ENCODE peak calls at places on chromosomes 16 and 17, in four cellular contexts. G is neural progenitor cell, J is right lobe of liver, U is ascending aorta. Q is an unnamed sample.
A peak's percentile ranks its signal among the peaks of the same experiment; 100 is the strongest.

GRCh38 chr17:43014020-43014615 is 7.5 kb downstream of the IFI35 start:
- DNase-seq in J (no peak), U (no peak), G (no peak), Q (no peak)

GRCh38 chr17:17774009-17774881 is 62.5 kb downstream of the SREBF1 start:
- DNase-seq in J (no peak), U (no peak), G (no peak), Q (no peak)

GRCh38 chr17:45430738-45431530 is 1.7 kb downstream of the ARHGAP27 start:
- DNase-seq in U (no peak), G (peak; percentile 48), J (no peak), Q (no peak)

GRCh38 chr16:85616608-85617311 is 3.6 kb downstream of the GSE1 start:
- DNase-seq in J (peak; percentile 58), G (no peak), U (no peak), Q (no peak)

GRCh38 chr17:1730004-1730344 is 5.5 kb downstream of the WDR81 start:
- DNase-seq in G (no peak), U (no peak), J (no peak), Q (no peak)

GRCh38 chr16:11118479-11118878 is 137.5 kb downstream of the SOCS1 start:
- DNase-seq in J (no peak), U (no peak), G (no peak), Q (no peak)

GRCh38 chr17:67824735-67825626 is at the start of gene BPTF:
- DNase-seq in J (peak; percentile 95), U (peak; percentile 46), G (peak; percentile 97), Q (peak; percentile 88)

GRCh38 chr16:53893731-53894435 is 189.9 kb downstream of the FTO start:
- DNase-seq in J (peak; percentile 28), G (no peak), U (no peak), Q (no peak)

GRCh38 chr16:11152677-11153321 is 103.2 kb downstream of the SOCS1 start:
- DNase-seq in J (no peak), G (no peak), U (no peak), Q (no peak)

GRCh38 chr17:57552114-57552601 is 192.9 kb downstream of the CCDC182 start:
- DNase-seq in U (no peak), G (peak; percentile 83), J (no peak), Q (no peak)

GRCh38 chr16:48413291-48413690 is 28.1 kb upstream of the SIAH1 start:
- DNase-seq in G (no peak), U (no peak), J (no peak), Q (no peak)

GRCh38 chr17:36148559-36149295 is 27.7 kb downstream of the TBC1D3B start:
- DNase-seq in J (peak; percentile 72), G (peak; percentile 80), U (no peak), Q (peak; percentile 58)

GRCh38 chr16:29777576-29778360 is at the start of gene ZG16:
- DNase-seq in G (no peak), U (no peak), J (no peak), Q (no peak)

GRCh38 chr17:72342582-72343527 is 222.0 kb downstream of the SOX9 start:
- DNase-seq in J (no peak), G (no peak), U (no peak), Q (peak; percentile 37)

GRCh38 chr17:61235821-61236197 is 163.8 kb upstream of the TBX2 start:
- DNase-seq in G (peak; percentile 10), U (no peak), J (no peak), Q (no peak)

GRCh38 chr17:70190959-70191805 is 21.9 kb downstream of the KCNJ2 start:
- DNase-seq in J (no peak), G (no peak), U (no peak), Q (no peak)

GRCh38 chr16:17512636-17513220 is 42.0 kb upstream of the XYLT1 start:
- DNase-seq in J (no peak), G (no peak), U (no peak), Q (no peak)

DNA sequence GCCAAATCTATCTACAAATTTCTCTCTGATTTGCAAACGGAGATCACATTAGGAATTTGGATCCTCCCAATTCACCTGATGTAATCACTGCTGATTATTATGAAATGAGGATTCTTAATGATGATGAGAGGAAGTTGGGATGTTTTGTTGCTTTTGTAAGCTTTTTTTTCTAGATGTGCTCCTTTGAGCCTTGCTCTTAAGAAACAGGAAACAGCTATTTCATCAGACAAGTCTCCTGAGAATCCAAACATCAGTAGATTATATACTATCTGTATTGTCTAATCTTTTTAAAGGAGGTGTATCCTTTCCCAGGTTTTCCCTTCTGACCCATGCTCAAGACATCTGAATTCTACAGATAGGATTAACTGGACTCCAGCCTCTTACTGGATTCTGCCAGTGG is 73.3 kb downstream of the KIF2B start:
- DNase-seq in J (no peak), U (no peak), G (no peak), Q (no peak)
- H3K27ac ChIP-seq in J (no peak overlapping the region), U (no peak overlapping the region), G (no peak overlapping the region), Q (no peak overlapping the region)

GRCh38 chr17:4511199-4511932 is 12.7 kb downstream of the SPNS2 start:
- DNase-seq in G (no peak), J (no peak), U (no peak), Q (no peak)
- H3K4me3 ChIP-seq in G (no peak overlapping the region), J (no peak overlapping the region), U (no peak overlapping the region), Q (no peak overlapping the region)

GRCh38 chr16:69064164-69064563 is 41.3 kb upstream of the HAS3 start:
- DNase-seq in G (no peak), J (no peak), U (no peak), Q (no peak)
- H3K27ac ChIP-seq in G (no peak overlapping the region), J (no peak overlapping the region), U (no peak overlapping the region), Q (no peak overlapping the region)

DNA sequence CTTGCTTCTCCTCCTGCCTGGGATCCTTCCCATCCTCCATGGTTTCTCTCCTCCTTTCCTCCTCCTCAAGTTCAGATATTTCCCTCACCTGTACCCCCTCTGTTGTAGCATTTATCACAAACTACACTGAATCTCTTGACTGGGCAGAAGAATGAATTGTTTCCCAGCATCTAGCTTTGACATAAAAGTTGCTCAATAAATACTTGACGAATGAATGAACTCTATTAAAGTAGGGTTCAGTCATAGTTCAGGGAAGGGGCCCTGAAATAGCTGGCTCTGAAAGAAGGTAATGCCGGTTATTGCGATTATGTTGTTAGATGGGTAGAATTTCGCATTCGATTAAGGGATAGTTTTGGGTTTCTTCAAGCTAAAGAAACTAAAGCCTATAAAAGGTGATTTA is 1.2 kb upstream of the CPD start:
- DNase-seq in U (no peak), G (no peak), J (no peak), Q (no peak)
- H3K4me3 ChIP-seq in U (peak overlapping the region; percentile 90), G (no peak overlapping the region), J (no peak overlapping the region), Q (no peak overlapping the region)

GRCh38 chr16:2038359-2039285 is 9.0 kb downstream of the NTHL1 start:
- DNase-seq in U (no peak), J (peak; percentile 55), G (no peak), Q (no peak)
- H3K27ac ChIP-seq in U (peak overlapping the region; percentile 96), J (peak overlapping the region; percentile 86), G (no peak overlapping the region), Q (no peak overlapping the region)

GRCh38 chr17:33651631-33652030 is 358.5 kb upstream of the ASIC2 start:
- DNase-seq in U (no peak), J (no peak), G (no peak), Q (no peak)
- H3K4me3 ChIP-seq in U (no peak overlapping the region), J (no peak overlapping the region), G (no peak overlapping the region), Q (no peak overlapping the region)

GRCh38 chr16:82634955-82635610 is 8.3 kb downstream of the CDH13 start:
- DNase-seq in G (no peak), U (no peak), J (no peak), Q (no peak)
- H3K27ac ChIP-seq in G (no peak overlapping the region), U (peak overlapping the region; percentile 94), J (no peak overlapping the region), Q (no peak overlapping the region)

DNA sequence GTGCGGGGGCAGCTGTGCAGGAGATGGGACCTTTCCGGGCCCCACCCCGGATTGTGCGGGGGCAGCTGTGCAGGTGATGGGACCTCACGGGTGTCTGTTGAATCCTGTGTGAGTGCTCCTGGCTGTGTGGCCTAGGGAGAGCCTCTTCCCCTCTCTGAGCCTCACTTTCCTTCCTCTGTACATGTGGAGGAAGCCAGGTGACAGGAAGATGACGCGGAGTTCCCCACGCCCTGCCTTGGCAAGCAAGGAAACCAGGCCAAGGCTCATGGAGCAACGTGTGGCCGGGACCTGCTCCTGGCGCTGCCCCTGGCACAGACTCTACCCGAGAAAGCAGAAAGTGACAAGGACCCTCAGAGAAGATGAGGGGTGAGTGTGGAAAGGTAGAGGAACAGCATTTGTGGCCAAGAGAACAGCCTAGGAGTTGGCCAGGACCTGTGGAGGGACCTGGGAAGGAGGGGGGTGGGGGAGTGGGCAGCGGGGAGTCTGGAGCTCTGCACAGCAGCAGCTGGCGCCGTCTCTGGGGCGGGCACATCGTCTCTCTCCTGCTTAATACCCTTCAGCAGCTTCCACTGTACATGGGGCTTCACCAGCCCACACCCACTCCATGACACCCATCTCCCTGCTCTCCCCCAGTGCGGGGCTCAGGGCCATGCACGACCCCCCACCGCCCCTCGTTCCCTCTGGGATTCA is 38.4 kb upstream of the PABPN1L start:
- DNase-seq in G (no peak), J (no peak), U (no peak), Q (no peak)
- H3K4me3 ChIP-seq in G (no peak overlapping the region), J (no peak overlapping the region), U (no peak overlapping the region), Q (no peak overlapping the region)

DNA sequence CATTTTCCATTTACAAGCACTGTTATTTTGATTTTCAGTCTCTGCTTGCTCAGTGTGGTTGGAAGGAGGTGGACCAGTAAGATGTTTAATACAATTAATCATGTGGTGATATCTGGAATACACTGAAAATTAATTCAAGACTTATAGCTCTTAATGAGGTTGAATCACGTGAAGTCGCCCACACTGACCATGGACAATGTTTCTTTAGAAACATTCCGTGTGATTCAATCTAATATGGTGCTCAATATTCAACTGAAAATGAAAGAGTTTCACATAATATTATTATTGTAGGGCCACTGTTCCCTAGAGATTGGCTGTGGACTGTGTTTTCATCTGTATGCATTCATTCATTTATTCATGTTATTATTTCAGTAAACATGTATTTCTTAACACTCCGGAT is 45.2 kb upstream of the MAF start:
- DNase-seq in G (no peak), U (no peak), J (no peak), Q (no peak)
- H3K27ac ChIP-seq in G (no peak overlapping the region), U (no peak overlapping the region), J (no peak overlapping the region), Q (no peak overlapping the region)

GRCh38 chr16:67207116-67207856 is 8.4 kb downstream of the ELMO3 start:
- DNase-seq in G (peak; percentile 22), J (no peak), U (no peak), Q (no peak)
- H3K4me3 ChIP-seq in G (no peak overlapping the region), J (no peak overlapping the region), U (no peak overlapping the region), Q (no peak overlapping the region)

Q was measured in dorsolateral prefrontal cortex.